ENCODE peak calls at places on chromosomes 4 and X, in ten cellular contexts. F, B, Y, A, T, D, R, C, E and W are unnamed samples.

GRCh38 chr4:54225671-54226398 is 3.3 kb upstream of the PDGFRA start:
- DNase-seq in F (no peak), B (no peak), Y (no peak), A (no peak), T (no peak), D (no peak), R (no peak), C (peak), E (no peak), W (no peak)

GRCh38 chr4:2843909-2844584 is 403 bp downstream of the ADD1 start:
- DNase-seq in F (no peak), B (no peak), Y (no peak), A (peak), T (no peak), D (no peak), R (no peak), C (peak), E (peak), W (no peak)

GRCh38 chrX:104250470-104250869 is 4.3 kb downstream of the ESX1 start:
- DNase-seq in F (no peak), B (no peak), Y (no peak), A (no peak), T (no peak), D (no peak), R (no peak), C (no peak), E (no peak), W (no peak)

GRCh38 chr4:155430895-155431467 is 54.2 kb upstream of the MAP9 start:
- DNase-seq in F (no peak), B (no peak), Y (no peak), A (no peak), T (no peak), D (no peak), R (no peak), C (no peak), E (no peak), W (no peak)

GRCh38 chr4:98242538-98242937 is 18.6 kb upstream of the RAP1GDS1 start:
- DNase-seq in F (no peak), B (no peak), Y (no peak), A (no peak), T (no peak), D (no peak), R (no peak), C (no peak), E (no peak), W (no peak)

GRCh38 chr4:3810796-3811485 is 44.8 kb downstream of the ADRA2C start:
- DNase-seq in F (no peak), B (no peak), Y (no peak), A (no peak), T (no peak), D (no peak), R (no peak), C (no peak), E (no peak), W (no peak)

GRCh38 chrX:130155564-130155963 is 10.1 kb downstream of the AIFM1 start:
- DNase-seq in F (no peak), B (no peak), Y (no peak), A (no peak), T (no peak), D (no peak), R (no peak), C (no peak), E (no peak), W (no peak)

GRCh38 chr4:117357422-117357821 is 272.0 kb upstream of the TRAM1L1 start:
- DNase-seq in F (no peak), B (no peak), Y (no peak), A (no peak), T (no peak), D (no peak), R (no peak), C (no peak), E (no peak), W (no peak)

GRCh38 chr4:2809610-2810180 is 16.8 kb downstream of the SH3BP2 start:
- DNase-seq in F (no peak), B (no peak), Y (no peak), A (no peak), T (no peak), D (no peak), R (no peak), C (no peak), E (no peak), W (no peak)

GRCh38 chrX:18582910-18583493 is 88.9 kb downstream of the RS1 start:
- DNase-seq in F (no peak), B (no peak), Y (no peak), A (no peak), T (no peak), D (no peak), R (no peak), C (no peak), E (no peak), W (no peak)

GRCh38 chr4:101276661-101277060 is 70.7 kb downstream of the PPP3CA start:
- DNase-seq in F (no peak), B (no peak), Y (no peak), A (no peak), T (no peak), D (no peak), R (no peak), C (no peak), E (no peak), W (no peak)

GRCh38 chr4:68871772-68872441 is 56.1 kb downstream of the UGT2B10 start:
- DNase-seq in F (no peak), B (no peak), Y (no peak), A (no peak), T (no peak), D (no peak), R (no peak), C (no peak), E (no peak), W (no peak)